ENCODE peak calls at places on chromosomes 6 and 20, in seven cellular contexts. Z is K562, C is HCT116, M is SK-N-SH, I is GM12878, A is H1, D is HepG2. K is an unnamed sample.

GRCh38 chr20:701401-702129 is 26.0 kb upstream of the SCRT2 start:
- DNase-seq in M (no peak), I (no peak), D (no peak), A (no peak), Z (no peak), C (no peak), K (peak)

GRCh38 chr20:25072226-25072811 is 9.6 kb downstream of the VSX1 start:
- DNase-seq in A (no peak), Z (no peak), I (no peak), C (no peak), D (no peak), M (no peak), K (no peak)

GRCh38 chr6:151451417-151451949 is 443 bp downstream of the RMND1 start:
- DNase-seq in C (no peak), I (no peak), Z (no peak), D (no peak), M (no peak), A (no peak), K (no peak)

GRCh38 chr20:58875541-58876134 is 23.1 kb downstream of the GNAS start:
- DNase-seq in D (no peak), M (no peak), A (no peak), I (no peak), C (no peak), Z (no peak), K (no peak)

GRCh38 chr6:11744753-11745152 is 33.9 kb downstream of the ADTRP start:
- DNase-seq in M (no peak), D (no peak), A (no peak), Z (no peak), I (no peak), C (no peak), K (no peak)

GRCh38 chr6:161949531-161949930 is 675.7 kb upstream of the AGPAT4 start:
- DNase-seq in A (no peak), I (no peak), Z (no peak), D (no peak), M (no peak), C (no peak), K (no peak)

GRCh38 chr6:16625319-16626240 is 135.7 kb downstream of the ATXN1 start:
- DNase-seq in D (no peak), M (no peak), I (no peak), A (no peak), Z (no peak), C (no peak), K (no peak)

GRCh38 chr20:34066476-34067090 is 45.5 kb downstream of the EIF2S2 start:
- DNase-seq in Z (no peak), C (no peak), I (no peak), M (no peak), D (no peak), A (no peak), K (no peak)

GRCh38 chr20:1900321-1900791 is 5.1 kb downstream of the SIRPA start:
- DNase-seq in C (peak), Z (peak), I (no peak), D (peak), A (peak), M (peak), K (peak)

GRCh38 chr6:111789593-111789992 is 83.7 kb downstream of the FYN start:
- DNase-seq in A (no peak), C (no peak), D (no peak), Z (no peak), M (no peak), I (no peak), K (no peak)

GRCh38 chr6:26031595-26032386 is 55.4 kb upstream of the HFE start:
- DNase-seq in D (peak), M (peak), Z (peak), C (peak), A (peak), I (peak), K (peak)

GRCh38 chr6:158560787-158561246 is 926 bp downstream of the TMEM181 start:
- DNase-seq in Z (no peak), A (no peak), M (peak), D (no peak), C (no peak), I (no peak), K (no peak)

GRCh38 chr6:168283686-168284025 is 35.9 kb downstream of the DACT2 start:
- DNase-seq in C (no peak), M (no peak), A (no peak), I (no peak), D (no peak), Z (no peak), K (no peak)

GRCh38 chr6:158631678-158632537 is 12.6 kb downstream of the DYNLT1 start:
- DNase-seq in M (no peak), Z (peak), I (no peak), D (no peak), A (no peak), C (peak), K (no peak)

GRCh38 chr6:37207903-37208456 is 38.0 kb downstream of the PIM1 start:
- DNase-seq in D (peak), I (peak), C (peak), A (peak), M (peak), Z (peak), K (peak)

GRCh38 chr6:56927538-56928453 is 27.1 kb upstream of the BEND6 start:
- DNase-seq in D (no peak), I (no peak), M (no peak), A (peak), C (no peak), Z (no peak), K (no peak)

GRCh38 chr6:126766820-126767219 is 351.7 kb upstream of the RSPO3 start:
- DNase-seq in M (no peak), I (no peak), Z (no peak), D (no peak), A (no peak), C (no peak), K (no peak)

GRCh38 chr20:49641683-49642649 is 71.7 kb downstream of the B4GALT5 start:
- DNase-seq in I (no peak), C (no peak), M (no peak), D (peak), A (no peak), Z (no peak), K (no peak)

GRCh38 chr20:1734269-1734858 is 76.8 kb upstream of the SIRPG start:
- DNase-seq in D (peak), I (no peak), Z (no peak), M (no peak), A (no peak), C (no peak), K (peak)

GRCh38 chr6:111190637-111191036 is 103.3 kb downstream of the SLC16A10 start:
- DNase-seq in C (no peak), Z (no peak), D (no peak), A (no peak), M (no peak), I (no peak), K (no peak)

GRCh38 chr6:6975395-6976111 is 132.2 kb upstream of the RREB1 start:
- DNase-seq in A (no peak), I (no peak), D (no peak), M (no peak), C (no peak), Z (no peak), K (no peak)

GRCh38 chr6:130527173-130527572 is 161.4 kb downstream of the TMEM200A start:
- DNase-seq in I (no peak), D (no peak), M (no peak), Z (no peak), A (no peak), C (no peak), K (no peak)
- TF ChIP-seq JUND in I (no peak), D (no peak), M (no peak), Z (no peak), A (no peak), C (no peak), K (no peak)

DNA sequence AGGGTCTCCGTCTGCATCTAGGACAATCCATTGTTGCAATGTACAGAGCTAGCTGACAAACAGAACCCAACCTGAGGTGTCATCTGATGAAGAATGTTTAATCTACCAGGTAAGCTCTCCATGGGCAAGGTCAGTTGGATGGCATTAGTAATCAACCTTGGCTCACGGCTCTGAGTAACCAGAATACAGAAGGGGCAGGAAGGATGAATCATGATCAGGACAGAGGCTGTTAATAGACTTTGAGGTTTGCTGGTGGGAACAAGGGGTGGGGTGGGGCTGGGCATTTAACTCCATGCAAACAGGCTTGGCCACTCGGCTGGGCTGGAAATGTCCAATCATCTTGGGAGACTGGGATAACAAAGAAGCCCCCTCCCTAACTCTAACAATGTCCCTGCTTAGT is 77.1 kb upstream of the MRPS10 start:
- DNase-seq in Z (no peak), A (no peak), I (no peak), C (peak), D (peak), M (no peak), K (no peak)
- TF ChIP-seq JUND in Z (no peak), A (no peak), I (no peak), C (peak), D (no peak), M (peak), K (no peak)

GRCh38 chr20:38673731-38674177 is 50.5 kb upstream of the SLC32A1 start:
- DNase-seq in C (no peak), M (peak), I (no peak), D (no peak), Z (peak), A (no peak), K (no peak)

GRCh38 chr20:38676576-38676975 is 47.7 kb upstream of the SLC32A1 start:
- DNase-seq in I (no peak), M (no peak), C (no peak), A (no peak), Z (no peak), D (no peak), K (no peak)

GRCh38 chr20:38673261-38673660 is 51.0 kb upstream of the SLC32A1 start:
- DNase-seq in M (no peak), D (no peak), Z (no peak), A (no peak), C (no peak), I (no peak), K (no peak)

GRCh38 chr20:38672504-38672903 is 51.8 kb upstream of the SLC32A1 start:
- DNase-seq in Z (no peak), A (no peak), I (no peak), D (no peak), C (no peak), M (no peak), K (no peak)

DNA sequence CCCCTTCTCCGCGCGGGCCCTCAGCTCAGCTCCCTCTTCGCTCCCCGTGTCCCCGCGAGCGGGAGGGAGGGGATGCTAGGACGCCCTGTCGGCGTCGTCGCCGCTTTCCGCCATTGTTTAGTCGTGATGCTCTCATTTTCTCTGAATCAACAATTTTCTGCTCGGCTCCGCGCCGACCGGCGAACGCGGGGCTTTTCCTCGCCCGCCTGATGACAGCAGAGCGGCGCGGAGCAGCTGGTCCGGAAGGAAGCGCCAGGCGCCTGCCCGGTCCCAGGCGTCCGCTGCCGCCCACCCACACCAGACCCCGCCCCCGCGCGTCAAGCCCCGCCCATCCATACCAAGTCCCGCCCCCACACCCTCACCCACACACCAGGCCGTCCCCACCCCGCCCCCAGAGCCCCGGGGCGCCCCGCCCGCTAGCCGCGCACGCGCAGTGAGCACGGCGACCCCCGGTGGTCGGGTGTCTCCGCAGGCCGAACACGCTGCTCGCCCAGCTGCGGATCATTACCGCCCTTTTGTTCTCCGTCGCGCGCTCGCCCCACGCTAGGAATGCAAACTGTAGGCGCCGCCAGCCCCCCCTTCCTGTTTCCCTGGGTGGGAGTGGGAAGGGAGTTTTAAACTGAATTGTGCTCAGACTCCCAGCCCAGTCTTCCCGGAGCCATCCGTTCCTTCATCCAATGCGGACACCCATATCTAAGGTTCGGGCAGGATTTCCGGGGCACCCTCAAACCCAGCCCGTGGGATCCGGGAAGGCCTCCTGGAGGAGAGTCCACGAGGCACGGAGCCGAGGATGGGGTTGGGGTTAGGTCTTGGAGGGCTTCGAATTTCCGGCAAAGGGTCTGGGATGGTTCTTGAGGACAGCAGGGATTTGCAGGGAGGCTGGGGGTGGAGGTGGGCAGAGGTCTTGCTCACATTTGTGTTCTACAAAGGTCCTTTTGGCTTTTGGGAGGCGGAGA is 49.8 kb upstream of the SLC32A1 start:
- DNase-seq in D (no peak), I (no peak), Z (peak), A (peak), C (no peak), M (peak), K (no peak)
- TF ChIP-seq JUND in D (no peak), I (no peak), Z (no peak), A (no peak), C (no peak), M (no peak), K (no peak)

GRCh38 chr6:137843206-137843605 is 23.9 kb upstream of the TNFAIP3 start:
- DNase-seq in Z (no peak), C (no peak), A (no peak), M (no peak), I (no peak), D (no peak), K (no peak)
- TF ChIP-seq JUND in Z (no peak), C (no peak), A (no peak), M (no peak), I (no peak), D (no peak), K (no peak)

GRCh38 chr6:42932412-42932811 is 3.1 kb downstream of the CNPY3 start:
- DNase-seq in I (no peak), C (no peak), M (no peak), D (no peak), A (no peak), Z (no peak), K (no peak)

GRCh38 chr6:42933195-42933594 is 3.9 kb downstream of the CNPY3 start:
- DNase-seq in M (no peak), Z (no peak), I (no peak), C (no peak), D (no peak), A (no peak), K (no peak)

GRCh38 chr6:42929088-42929927 is at the start of gene CNPY3:
- DNase-seq in A (peak), Z (peak), M (peak), C (peak), D (peak), I (peak), K (peak)

GRCh38 chr6:42928748-42929087 is 562 bp upstream of the CNPY3 start:
- DNase-seq in C (no peak), M (no peak), Z (no peak), I (no peak), D (no peak), A (no peak), K (no peak)

DNA sequence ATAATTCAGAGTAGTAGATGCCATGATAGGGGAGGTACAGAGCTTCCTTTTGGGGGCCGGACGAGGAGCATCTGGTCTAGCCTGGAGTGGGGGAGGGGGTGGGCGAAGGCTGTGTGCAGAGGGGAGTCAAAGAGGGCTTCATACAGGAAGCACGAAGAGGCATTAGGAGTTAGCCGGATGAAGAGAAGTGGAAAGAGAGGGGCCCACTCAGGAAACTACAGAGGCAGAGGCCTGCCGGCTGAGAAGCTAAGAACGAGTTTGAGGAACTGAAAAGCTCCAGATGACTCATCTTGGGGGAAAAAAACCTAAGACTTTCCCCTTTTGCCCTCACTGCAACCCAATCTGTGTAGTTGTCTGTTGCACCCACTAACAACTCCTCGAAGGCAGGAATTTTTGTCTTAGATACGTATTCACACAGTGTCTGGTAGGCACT is 664 bp downstream of the CNPY3 start:
- DNase-seq in Z (no peak), I (peak), C (no peak), D (no peak), M (peak), A (no peak), K (no peak)
- TF ChIP-seq JUND in Z (peak), I (peak), C (no peak), D (no peak), M (peak), A (no peak), K (no peak)

DNA sequence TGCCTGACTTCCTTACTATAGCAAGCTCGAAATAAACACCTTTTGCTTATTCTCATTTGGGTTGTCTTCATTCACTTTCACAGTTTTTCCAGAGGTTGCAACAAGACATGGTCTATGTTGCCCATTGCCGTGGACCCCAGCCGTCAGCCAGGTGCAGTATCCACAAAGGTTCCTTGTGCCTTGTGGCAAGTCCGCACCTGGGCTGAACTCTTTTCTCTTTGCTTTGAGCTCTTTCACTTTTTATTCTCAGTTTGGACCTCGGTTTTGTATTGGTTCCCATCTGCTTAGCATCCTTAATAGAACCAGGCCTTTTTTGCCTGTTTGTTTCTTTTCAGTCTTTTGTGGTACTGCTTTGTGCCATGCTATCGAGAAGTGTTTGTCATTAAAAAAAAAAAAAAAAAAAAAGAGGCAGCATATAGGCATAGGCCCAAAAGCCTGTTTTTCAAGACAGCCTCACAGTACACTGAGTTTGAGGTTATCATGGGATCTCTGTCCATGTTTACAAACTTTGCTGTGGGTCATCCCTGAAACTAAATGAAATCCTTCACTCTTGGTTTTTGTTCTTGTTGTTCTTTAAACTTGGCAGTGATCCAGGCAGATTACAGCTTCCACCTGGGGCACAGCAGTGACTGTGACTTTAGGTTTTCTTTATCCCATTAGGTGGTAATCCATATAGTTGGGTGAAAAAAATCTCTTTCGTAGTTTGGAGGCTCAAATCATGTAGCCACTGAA is 33.3 kb downstream of the GSTA3 start:
- DNase-seq in M (no peak), D (peak), C (no peak), A (no peak), I (no peak), Z (no peak), K (no peak)
- TF ChIP-seq JUND in M (no peak), D (no peak), C (no peak), A (no peak), I (no peak), Z (no peak), K (no peak)

GRCh38 chr6:45651301-45651700 is 273.6 kb upstream of the SUPT3H start:
- DNase-seq in M (no peak), I (no peak), C (no peak), A (no peak), D (no peak), Z (no peak), K (no peak)

GRCh38 chr6:45650527-45651135 is 272.9 kb upstream of the SUPT3H start:
- DNase-seq in Z (no peak), D (no peak), I (no peak), A (no peak), M (no peak), C (peak), K (no peak)

GRCh38 chr6:45654673-45655072 is 276.9 kb upstream of the SUPT3H start:
- DNase-seq in I (no peak), Z (no peak), C (no peak), A (no peak), D (no peak), M (no peak), K (no peak)

GRCh38 chr6:45653117-45653883 is 275.6 kb upstream of the SUPT3H start:
- DNase-seq in A (no peak), D (no peak), I (no peak), Z (no peak), C (no peak), M (no peak), K (no peak)

GRCh38 chr6:45652393-45652792 is 274.7 kb upstream of the SUPT3H start:
- DNase-seq in M (no peak), D (no peak), A (no peak), C (no peak), Z (no peak), I (no peak), K (no peak)
- TF ChIP-seq JUND in M (no peak), D (no peak), A (no peak), C (no peak), Z (no peak), I (no peak), K (no peak)